ENCODE peak calls at places on chromosomes 3 and 15, in seven cellular contexts. T is LoVo; N is ureter; U is SK-N-SH; Z is occipital lobe; O is activated naive CD4-positive, alpha-beta T cell treated with anti-CD3 and anti-CD28 coated beads for 36 hours; S is retina. B is an unnamed sample.

GRCh38 chr15:90610220-90610619 is 80.5 kb downstream of the CRTC3 start:
- DNase-seq in T (no peak), U (no peak), N (no peak), Z (no peak), O (no peak), S (no peak), B (peak)

GRCh38 chr3:170802164-170803151 is 67.5 kb downstream of the RPL22L1 start:
- DNase-seq in N (no peak), O (no peak), T (peak), S (no peak), Z (no peak), U (no peak), B (no peak)

GRCh38 chr15:64333986-64334385 is 22.0 kb downstream of the CSNK1G1 start:
- DNase-seq in U (no peak), S (no peak), N (no peak), O (no peak), Z (no peak), T (no peak), B (no peak)

GRCh38 chr15:73996939-73997338 is 2.4 kb downstream of the PML start:
- DNase-seq in N (no peak), S (no peak), T (no peak), O (peak), Z (no peak), U (no peak), B (no peak)

GRCh38 chr15:45121706-45122417 is 7.7 kb downstream of the DUOXA2 start:
- DNase-seq in N (no peak), Z (no peak), S (no peak), U (no peak), T (peak), O (no peak), B (no peak)

GRCh38 chr3:149542375-149543312 is 68.1 kb downstream of the TM4SF4 start:
- DNase-seq in Z (no peak), O (no peak), S (no peak), T (no peak), U (no peak), N (no peak), B (no peak)

GRCh38 chr3:193764959-193765358 is 172.0 kb downstream of the OPA1 start:
- DNase-seq in U (peak), O (no peak), Z (no peak), N (no peak), S (no peak), T (no peak), B (no peak)

GRCh38 chr3:46312996-46313395 is 40.9 kb upstream of the CCR2 start:
- DNase-seq in U (no peak), Z (no peak), T (no peak), N (peak), O (no peak), S (no peak), B (no peak)

GRCh38 chr3:151838574-151839312 is 24.8 kb downstream of the AADAC start:
- DNase-seq in Z (peak), U (peak), T (peak), S (peak), N (no peak), O (peak), B (peak)

GRCh38 chr3:134317106-134317947 is 56.9 kb downstream of the AMOTL2 start:
- DNase-seq in S (no peak), U (no peak), Z (no peak), N (no peak), T (peak), O (no peak), B (no peak)

B was measured in NCI-H524.